ENCODE peak calls at places on chromosomes 6 and 20, in six cellular contexts. F is H7, Y is H1, T is fibroblast of lung, Z is transverse colon, O is body of pancreas. C is an unnamed sample. For H3K27me3, the result is how much of the 10 kb centered on the place peaks cover.

GRCh38 chr20:60302875-60303274 is 344.7 kb downstream of the CDH26 start:
- DNase-seq in F (no peak), Y (no peak), T (no peak), Z (no peak), O (no peak), C (no peak)

GRCh38 chr20:10971096-10971495 is 297.3 kb upstream of the JAG1 start:
- DNase-seq in F (no peak), Y (no peak), T (peak), Z (no peak), O (no peak), C (no peak)

GRCh38 chr6:89002523-89002922 is 39.1 kb upstream of the RNGTT start:
- DNase-seq in F (no peak), Y (no peak), T (no peak), Z (no peak), O (no peak), C (no peak)

GRCh38 chr6:95364016-95364604 is 213.2 kb upstream of the MANEA start:
- DNase-seq in F (peak), Y (no peak), T (peak), Z (no peak), O (no peak), C (no peak)

GRCh38 chr20:33561981-33562601 is 72.2 kb downstream of the CBFA2T2 start:
- DNase-seq in F (peak), Y (no peak), T (peak), Z (peak), O (peak), C (peak)

GRCh38 chr6:27062755-27063154 is 184.7 kb upstream of the PRSS16 start:
- DNase-seq in F (no peak), Y (no peak), T (no peak), Z (no peak), O (no peak), C (no peak)

GRCh38 chr6:75210885-75211739 is 5.3 kb upstream of the COL12A1 start:
- DNase-seq in F (peak), Y (no peak), T (peak), Z (peak), O (peak), C (no peak)

GRCh38 chr6:87968435-87969278 is 79.0 kb upstream of the SPACA1 start:
- DNase-seq in F (peak), Y (no peak), T (peak), Z (peak), O (no peak), C (no peak)

GRCh38 chr20:58749098-58749766 is 56.6 kb downstream of the NPEPL1 start:
- DNase-seq in F (no peak), Y (no peak), T (no peak), Z (no peak), O (no peak), C (no peak)

GRCh38 chr6:104595315-104595820 is 264.4 kb downstream of the HACE1 start:
- DNase-seq in F (no peak), Y (no peak), T (peak), Z (no peak), O (no peak), C (no peak)

GRCh38 chr6:159044899-159045727 is at the start of gene TAGAP:
- DNase-seq in F (no peak), Y (no peak), T (no peak), Z (peak), O (no peak), C (peak)

GRCh38 chr6:1497593-1498105 is 108.3 kb downstream of the FOXF2 start:
- DNase-seq in F (peak), Y (no peak), T (no peak), Z (peak), O (no peak), C (no peak)

GRCh38 chr20:61649879-61650200 is 397.8 kb downstream of the CDH4 start:
- DNase-seq in F (no peak), Y (no peak), T (no peak), Z (no peak), O (no peak), C (no peak)

GRCh38 chr6:87902383-87902782 is 145.3 kb upstream of the SPACA1 start:
- DNase-seq in F (no peak), Y (no peak), T (no peak), Z (no peak), O (no peak), C (no peak)

GRCh38 chr6:83815631-83816030 is 37.5 kb upstream of the RIPPLY2 start:
- DNase-seq in F (no peak), Y (no peak), T (peak), Z (no peak), O (no peak), C (no peak)

GRCh38 chr6:128209771-128210170 is 308.9 kb upstream of the THEMIS start:
- DNase-seq in F (no peak), Y (no peak), T (peak), Z (no peak), O (no peak), C (no peak)

GRCh38 chr6:14354919-14355572 is 237.5 kb downstream of the CD83 start:
- DNase-seq in F (no peak), Y (no peak), T (peak), Z (peak), O (peak), C (peak)

GRCh38 chr6:24283043-24283985 is 74.5 kb downstream of the DCDC2 start:
- DNase-seq in F (peak), Y (peak), T (peak), Z (peak), O (peak), C (peak)

DNA sequence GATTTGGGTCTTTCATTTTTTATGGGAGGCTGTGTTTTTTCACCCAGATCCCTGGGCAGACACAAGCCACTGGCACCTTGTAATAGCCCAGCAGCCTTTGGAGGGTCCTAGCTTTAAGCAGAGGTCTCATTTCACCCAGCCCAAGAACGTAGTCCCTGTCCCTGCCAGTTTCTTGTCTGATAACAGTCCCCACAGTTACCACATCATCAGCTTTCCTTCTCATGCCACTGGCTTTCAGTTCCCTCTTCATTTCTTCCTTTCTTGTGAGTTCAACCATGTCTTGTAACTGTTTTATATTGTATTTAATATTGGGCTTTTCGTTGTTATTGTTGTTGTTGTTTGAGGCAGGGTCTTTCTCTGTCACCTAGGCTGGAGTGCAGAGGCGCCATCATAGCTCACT is 10.6 kb downstream of the PNPLA1 start:
- DNase-seq in F (no peak), Y (no peak), T (no peak), Z (no peak), O (no peak), C (no peak)
- H3K27me3 ChIP-seq in F (under half), Y (under half), T (under half), Z (under half), O (under half), C (under half)

GRCh38 chr20:63029358-63030121 is 22.8 kb upstream of the BHLHE23 start:
- DNase-seq in F (peak), Y (no peak), T (no peak), Z (no peak), O (no peak), C (peak)
- H3K27me3 ChIP-seq in F (under half), Y (under half), T (under half), Z (half or more), O (under half), C (under half)

GRCh38 chr20:38722708-38723068 is 1.6 kb upstream of the SLC32A1 start:
- DNase-seq in F (peak), Y (no peak), T (no peak), Z (no peak), O (no peak), C (no peak)

GRCh38 chr20:38723982-38724602 is at the start of gene SLC32A1:
- DNase-seq in F (peak), Y (no peak), T (no peak), Z (no peak), O (no peak), C (no peak)

GRCh38 chr20:38724603-38725457 is 544 bp downstream of the SLC32A1 start:
- DNase-seq in F (peak), Y (no peak), T (no peak), Z (no peak), O (no peak), C (no peak)

GRCh38 chr20:38725458-38725958 is 1.2 kb downstream of the SLC32A1 start:
- DNase-seq in F (no peak), Y (no peak), T (no peak), Z (no peak), O (no peak), C (no peak)

GRCh38 chr20:38723069-38723981 is 961 bp upstream of the SLC32A1 start:
- DNase-seq in F (peak), Y (no peak), T (peak), Z (no peak), O (no peak), C (no peak)
- H3K27me3 ChIP-seq in F (half or more), Y (half or more), T (half or more), Z (half or more), O (half or more), C (under half)

GRCh38 chr6:3859878-3860552 is 10.8 kb downstream of the FAM50B start:
- DNase-seq in F (no peak), Y (no peak), T (no peak), Z (no peak), O (no peak), C (no peak)
- H3K27me3 ChIP-seq in F (under half), Y (under half), T (under half), Z (under half), O (under half), C (under half)